ENCODE peak calls at places on chromosomes 7 and 10, in seven cellular contexts. R is activated naive CD4-positive, alpha-beta T cell treated with anti-CD3 and anti-CD28 coated beads, Interleukin-2, amount 50 U/mL, for 16 hours; K is ACHN; G is LoVo; S is T-helper 2 cell; V is DMS53; P is kidney epithelial cell. Q is an unnamed sample.

GRCh38 chr10:79159141-79159619 is 90.4 kb downstream of the ZMIZ1 start:
- DNase-seq in G (no peak), K (peak), P (no peak), V (no peak), S (no peak), R (no peak), Q (no peak)

GRCh38 chr7:40638872-40639271 is 504.1 kb downstream of the SUGCT start:
- DNase-seq in S (no peak), K (no peak), G (no peak), V (no peak), R (no peak), P (no peak), Q (no peak)

GRCh38 chr7:77205706-77206105 is 6.1 kb upstream of the FGL2 start:
- DNase-seq in R (no peak), P (no peak), S (no peak), K (no peak), G (no peak), V (no peak), Q (no peak)

GRCh38 chr10:17787087-17787942 is 21.8 kb upstream of the MRC1 start:
- DNase-seq in S (no peak), V (peak), K (peak), P (peak), G (peak), R (no peak), Q (no peak)

GRCh38 chr7:158830211-158830723 is 958 bp upstream of the ESYT2 start:
- DNase-seq in R (no peak), S (no peak), K (no peak), V (no peak), P (no peak), G (no peak), Q (no peak)

GRCh38 chr10:63383141-63383540 is 82.6 kb downstream of the JMJD1C start:
- DNase-seq in P (no peak), G (no peak), R (no peak), K (no peak), S (no peak), V (no peak), Q (no peak)

GRCh38 chr7:93948106-93948505 is 26.6 kb downstream of the GNG11 start:
- DNase-seq in R (no peak), G (no peak), P (no peak), S (no peak), V (no peak), K (no peak), Q (no peak)

GRCh38 chr10:75408911-75409885 is 7.6 kb upstream of the ZNF503 start:
- DNase-seq in V (peak), S (no peak), K (peak), R (no peak), G (peak), P (no peak), Q (no peak)

GRCh38 chr7:112067609-112068540 is 138.3 kb downstream of the DOCK4 start:
- DNase-seq in K (peak), V (no peak), G (no peak), R (no peak), P (no peak), S (no peak), Q (no peak)

GRCh38 chr10:92891885-92892705 is 43.8 kb downstream of the EXOC6 start:
- DNase-seq in R (no peak), V (peak), S (no peak), P (peak), G (peak), K (peak), Q (no peak)

GRCh38 chr7:75868153-75868552 is 10.7 kb upstream of the RHBDD2 start:
- DNase-seq in V (no peak), P (no peak), S (no peak), G (no peak), K (no peak), R (no peak), Q (no peak)

GRCh38 chr10:43229208-43230061 is 37.4 kb downstream of the RASGEF1A start:
- DNase-seq in K (peak), S (peak), R (peak), P (no peak), V (peak), G (no peak), Q (peak)

GRCh38 chr7:20964214-20964613 is 177.5 kb upstream of the SP8 start:
- DNase-seq in P (no peak), G (no peak), K (no peak), S (no peak), R (no peak), V (peak), Q (no peak)

GRCh38 chr7:33882040-33882800 is 23.1 kb upstream of the BMPER start:
- DNase-seq in S (no peak), K (no peak), V (no peak), G (no peak), P (no peak), R (no peak), Q (no peak)

GRCh38 chr7:39735903-39736302 is 112.5 kb downstream of the RALA start:
- DNase-seq in S (no peak), K (peak), R (no peak), P (no peak), V (no peak), G (peak), Q (peak)

GRCh38 chr7:73721237-73721848 is 1.9 kb upstream of the STX1A start:
- DNase-seq in G (peak), V (no peak), S (no peak), K (peak), R (no peak), P (no peak), Q (no peak)

GRCh38 chr7:157664034-157664433 is 327.2 kb downstream of the DNAJB6 start:
- DNase-seq in S (no peak), G (no peak), K (no peak), R (no peak), V (no peak), P (no peak), Q (no peak)

GRCh38 chr10:132185601-132186487 is 904 bp upstream of the DPYSL4 start:
- DNase-seq in R (peak), K (peak), G (no peak), V (peak), S (peak), P (no peak), Q (no peak)

GRCh38 chr7:29989257-29989995 is at the start of gene SCRN1:
- DNase-seq in K (peak), G (peak), P (no peak), R (peak), V (peak), S (no peak), Q (peak)

GRCh38 chr7:84821671-84822534 is 365.0 kb downstream of the SEMA3D start:
- DNase-seq in K (no peak), S (no peak), R (no peak), G (no peak), P (no peak), V (no peak), Q (no peak)

GRCh38 chr10:12726971-12727831 is 274.3 kb downstream of the CCDC3 start:
- DNase-seq in K (no peak), S (no peak), V (no peak), P (peak), R (peak), G (peak), Q (no peak)

GRCh38 chr7:150737265-150738055 is at the start of gene GIMAP5:
- DNase-seq in S (peak), K (no peak), G (no peak), V (no peak), R (peak), P (no peak), Q (peak)

GRCh38 chr10:17951868-17952371 is at the start of gene SLC39A12:
- DNase-seq in P (peak), R (no peak), K (no peak), V (no peak), G (peak), S (no peak), Q (no peak)

GRCh38 chr10:13721486-13721885 is 134.7 kb downstream of the PRPF18 start:
- DNase-seq in R (no peak), S (no peak), G (no peak), K (no peak), P (no peak), V (no peak), Q (no peak)

GRCh38 chr7:103859699-103860098 is 129.8 kb downstream of the RELN start:
- DNase-seq in K (no peak), P (no peak), V (no peak), R (no peak), G (no peak), S (no peak), Q (no peak)

GRCh38 chr10:31759124-31759798 is 169.4 kb downstream of the ARHGAP12 start:
- DNase-seq in V (peak), P (no peak), S (peak), K (peak), R (peak), G (peak), Q (peak)

GRCh38 chr10:125844673-125845300 is 21.4 kb downstream of the BCCIP start:
- DNase-seq in P (no peak), V (no peak), K (no peak), G (no peak), R (no peak), S (no peak), Q (no peak)

GRCh38 chr7:4103352-4104091 is 578.6 kb upstream of the FOXK1 start:
- DNase-seq in K (peak), P (no peak), G (no peak), V (peak), S (no peak), R (no peak), Q (no peak)

GRCh38 chr7:72492446-72492845 is 80.3 kb upstream of the CALN1 start:
- DNase-seq in V (no peak), P (no peak), K (no peak), R (no peak), G (no peak), S (no peak), Q (no peak)

GRCh38 chr10:15361131-15361530 is 10.0 kb downstream of the FAM171A1 start:
- DNase-seq in V (no peak), R (no peak), P (no peak), G (no peak), S (no peak), K (no peak), Q (no peak)

GRCh38 chr7:7256731-7257274 is 74.5 kb downstream of the C1GALT1 start:
- DNase-seq in V (no peak), G (no peak), R (no peak), K (no peak), S (no peak), P (no peak), Q (no peak)

GRCh38 chr7:96235281-96235680 is 86.6 kb downstream of the SLC25A13 start:
- DNase-seq in R (no peak), S (no peak), G (no peak), V (no peak), K (no peak), P (no peak), Q (no peak)

GRCh38 chr7:17370901-17371550 is 72.6 kb downstream of the AHR start:
- DNase-seq in K (peak), G (no peak), P (no peak), R (no peak), S (no peak), V (no peak), Q (no peak)

GRCh38 chr10:88980836-88981235 is 9.8 kb upstream of the FAS start:
- DNase-seq in R (no peak), V (no peak), K (no peak), S (no peak), G (no peak), P (no peak), Q (no peak)

GRCh38 chr7:75642810-75643486 is 95.8 kb downstream of the HIP1 start:
- DNase-seq in K (peak), P (no peak), R (peak), V (peak), S (peak), G (peak), Q (peak)

GRCh38 chr7:518630-519428 is 817 bp downstream of the PDGFA start:
- DNase-seq in R (peak), V (peak), G (peak), P (no peak), K (peak), S (no peak), Q (peak)

GRCh38 chr10:31509989-31510388 is 191.0 kb downstream of the ZEB1 start:
- DNase-seq in K (no peak), G (no peak), S (no peak), V (no peak), P (no peak), R (no peak), Q (no peak)

GRCh38 chr7:136938476-136938875 is 70.0 kb downstream of the CHRM2 start:
- DNase-seq in P (no peak), G (no peak), K (no peak), V (no peak), S (no peak), R (no peak), Q (no peak)

GRCh38 chr10:52454476-52454875 is 140.4 kb downstream of the DKK1 start:
- DNase-seq in V (no peak), G (no peak), P (no peak), S (no peak), K (no peak), R (no peak), Q (no peak)